ENCODE peak calls at places on chromosomes 2 and 18, in four cellular contexts. T is stimulated activated CD8-positive, alpha-beta memory T cell treated with anti-CD3 and anti-CD28 coated beads, Interleukin-12 subunit alpha, Interleukin-12 subunit beta, amount 100 ng/mL, for 1 hour; J is WTC11; E is left ventricle myocardium superior. D is an unnamed sample.
A peak's percentile ranks its signal among the peaks of the same experiment; 100 is the strongest.

GRCh38 chr2:241368643-241369042 is 12.6 kb downstream of the FARP2 start:
- DNase-seq in T (no peak), J (no peak), E (no peak), D (no peak)

GRCh38 chr2:131155208-131155855 is 50.2 kb downstream of the PLEKHB2 start:
- DNase-seq in T (no peak), J (no peak), E (no peak), D (no peak)

GRCh38 chr2:179412116-179412515 is 147.5 kb upstream of the SESTD1 start:
- DNase-seq in T (no peak), J (no peak), E (no peak), D (no peak)

GRCh38 chr2:15142069-15142689 is 419.0 kb downstream of the NBAS start:
- DNase-seq in T (peak; percentile 45), J (no peak), E (no peak), D (no peak)

GRCh38 chr18:49098386-49098785 is 147.6 kb upstream of the SMAD7 start:
- DNase-seq in T (no peak), J (no peak), E (no peak), D (no peak)

GRCh38 chr2:55111570-55112228 is 61.4 kb upstream of the RTN4 start:
- DNase-seq in T (no peak), J (no peak), E (peak; percentile 44), D (peak; percentile 36)

GRCh38 chr2:118481336-118481735 is 366.1 kb downstream of the EN1 start:
- DNase-seq in T (no peak), J (no peak), E (no peak), D (no peak)

GRCh38 chr18:21163647-21164625 is 52.3 kb upstream of the ROCK1 start:
- DNase-seq in T (no peak), J (no peak), E (no peak), D (no peak)

GRCh38 chr18:51107082-51107481 is 77.1 kb downstream of the SMAD4 start:
- DNase-seq in T (no peak), J (no peak), E (no peak), D (no peak)

GRCh38 chr18:45664824-45665763 is 49.8 kb downstream of the SLC14A2 start:
- DNase-seq in T (peak; percentile 47), J (peak; percentile 70), E (no peak), D (no peak)

GRCh38 chr18:75475228-75475627 is 47.7 kb upstream of the SMIM21 start:
- DNase-seq in T (no peak), J (no peak), E (no peak), D (no peak)

GRCh38 chr2:139790807-139791206 is 1010.6 kb upstream of the NXPH2 start:
- DNase-seq in T (no peak), J (no peak), E (no peak), D (no peak)

GRCh38 chr2:64168756-64169155 is 24.5 kb upstream of the PELI1 start:
- DNase-seq in T (no peak), J (no peak), E (no peak), D (no peak)

GRCh38 chr2:159557437-159558034 is 58.8 kb downstream of the BAZ2B start:
- DNase-seq in T (no peak), J (no peak), E (no peak), D (no peak)

GRCh38 chr2:66501267-66501666 is 66.3 kb downstream of the MEIS1 start:
- DNase-seq in T (no peak), J (no peak), E (no peak), D (no peak)

GRCh38 chr18:23825978-23826405 is 136.7 kb downstream of the LAMA3 start:
- DNase-seq in T (no peak), J (no peak), E (peak; percentile 46), D (peak; percentile 42)

D was measured in left ventricle myocardium inferior.